ENCODE peak calls at places on chromosomes 12 and 14, in four cellular contexts. N is neuronal stem cell, U is H9, J is mesenchymal stem cell. O is an unnamed sample.

GRCh38 chr14:24990773-24991172 is 59.2 kb downstream of the STXBP6 start:
- DNase-seq in N (no peak), J (no peak), U (no peak), O (no peak)

GRCh38 chr12:51905507-51906438 is 1.5 kb upstream of the ACVRL1 start:
- DNase-seq in N (no peak), J (peak), U (no peak), O (no peak)

GRCh38 chr12:2287151-2287550 is 234.4 kb downstream of the CACNA1C start:
- DNase-seq in J (no peak), N (no peak), U (no peak), O (no peak)

GRCh38 chr14:105528859-105529505 is 2.6 kb downstream of the TMEM121 start:
- DNase-seq in N (no peak), J (no peak), U (no peak), O (no peak)

GRCh38 chr12:11780521-11781101 is 131.1 kb downstream of the ETV6 start:
- DNase-seq in N (no peak), U (no peak), J (no peak), O (no peak)

GRCh38 chr12:71731439-71732356 is 23.0 kb upstream of the RAB21 start:
- DNase-seq in U (peak), J (peak), N (no peak), O (no peak)

GRCh38 chr12:127941332-127941731 is 325.6 kb upstream of the TMEM132C start:
- DNase-seq in J (no peak), N (no peak), U (no peak), O (no peak)

GRCh38 chr12:12095016-12095415 is 24.3 kb downstream of the BCL2L14 start:
- DNase-seq in J (peak), U (no peak), N (no peak), O (no peak)

GRCh38 chr14:104795781-104796681 is 483 bp upstream of the AKT1 start:
- DNase-seq in J (peak), N (no peak), U (no peak), O (no peak)

GRCh38 chr14:81449576-81449975 is 49.5 kb upstream of the STON2 start:
- DNase-seq in J (no peak), N (no peak), U (no peak), O (no peak)

GRCh38 chr14:30572771-30573170 is 13.8 kb downstream of the G2E3 start:
- DNase-seq in N (no peak), J (no peak), U (no peak), O (no peak)

GRCh38 chr12:108570743-108571603 is 8.6 kb downstream of the ISCU start:
- DNase-seq in J (peak), U (no peak), N (no peak), O (no peak)

GRCh38 chr14:59529189-59529588 is 44.9 kb downstream of the JKAMP start:
- DNase-seq in J (no peak), U (no peak), N (no peak), O (no peak)

GRCh38 chr14:73662439-73663056 is 17.8 kb downstream of the DNAL1 start:
- DNase-seq in U (peak), J (peak), N (no peak), O (peak)

GRCh38 chr12:4584281-4584680 is 22.3 kb downstream of the DYRK4 start:
- DNase-seq in U (no peak), N (no peak), J (no peak), O (peak)

GRCh38 chr12:90253674-90254181 is 545.1 kb upstream of the ATP2B1 start:
- DNase-seq in N (no peak), U (peak), J (peak), O (no peak)

GRCh38 chr12:70186436-70186835 is 56.8 kb upstream of the CNOT2 start:
- DNase-seq in J (no peak), U (no peak), N (no peak), O (no peak)

GRCh38 chr14:92780444-92780843 is 13.7 kb upstream of the GOLGA5 start:
- DNase-seq in U (no peak), J (no peak), N (no peak), O (no peak)

GRCh38 chr12:11785722-11786121 is 136.2 kb downstream of the ETV6 start:
- DNase-seq in U (no peak), N (no peak), J (no peak), O (no peak)

GRCh38 chr12:68303850-68304249 is 28.3 kb downstream of the MDM1 start:
- DNase-seq in N (no peak), U (no peak), J (no peak), O (no peak)

GRCh38 chr12:123576611-123577010 is 7.7 kb upstream of the TMED2 start:
- DNase-seq in N (no peak), J (no peak), U (no peak), O (no peak)

GRCh38 chr14:76929927-76930326 is 98.6 kb downstream of the IRF2BPL start:
- DNase-seq in N (no peak), U (no peak), J (peak), O (no peak)

GRCh38 chr14:101192661-101193000 is 289.1 kb upstream of the RTL1 start:
- DNase-seq in J (no peak), N (no peak), U (no peak), O (peak)

GRCh38 chr12:104446646-104447415 is 9.9 kb upstream of the CHST11 start:
- DNase-seq in J (no peak), U (no peak), N (no peak), O (no peak)

GRCh38 chr12:46071769-46072624 is 81.6 kb upstream of the SCAF11 start:
- DNase-seq in J (peak), U (peak), N (peak), O (peak)

GRCh38 chr14:70926187-70926830 is 19.1 kb downstream of the PCNX1 start:
- DNase-seq in N (no peak), U (no peak), J (no peak), O (no peak)

GRCh38 chr12:91630906-91631305 is 448.3 kb upstream of the DCN start:
- DNase-seq in N (no peak), U (no peak), J (no peak), O (no peak)

GRCh38 chr12:109744026-109744425 is 30.4 kb downstream of the FAM222A start:
- DNase-seq in U (no peak), N (no peak), J (no peak), O (no peak)

GRCh38 chr12:132374821-132375445 is 45.5 kb upstream of the GALNT9 start:
- DNase-seq in U (no peak), N (no peak), J (no peak), O (no peak)

GRCh38 chr12:53483225-53483978 is 15.9 kb downstream of the MAP3K12 start:
- DNase-seq in N (no peak), U (no peak), J (no peak), O (no peak)

GRCh38 chr12:21773263-21773741 is 1.2 kb downstream of the KCNJ8 start:
- DNase-seq in J (no peak), N (no peak), U (peak), O (peak)

GRCh38 chr14:35897616-35898111 is 71.5 kb downstream of the BRMS1L start:
- DNase-seq in N (peak), U (peak), J (no peak), O (no peak)

GRCh38 chr14:89443002-89443660 is 26.1 kb upstream of the FOXN3 start:
- DNase-seq in N (no peak), U (no peak), J (no peak), O (no peak)

GRCh38 chr12:20142295-20142694 is 226.0 kb upstream of the PDE3A start:
- DNase-seq in U (no peak), N (no peak), J (peak), O (no peak)

GRCh38 chr12:81296556-81297305 is 218.9 kb downstream of the ACSS3 start:
- DNase-seq in U (no peak), J (peak), N (no peak), O (no peak)

GRCh38 chr12:79452906-79453305 is 237.9 kb downstream of the PAWR start:
- DNase-seq in J (peak), U (no peak), N (no peak), O (no peak)

GRCh38 chr12:71846322-71846940 is 6.9 kb downstream of the TBC1D15 start:
- DNase-seq in N (no peak), J (peak), U (no peak), O (no peak)

GRCh38 chr12:124538194-124539082 is 29.0 kb downstream of the NCOR2 start:
- DNase-seq in J (peak), U (no peak), N (no peak), O (no peak)

DNA sequence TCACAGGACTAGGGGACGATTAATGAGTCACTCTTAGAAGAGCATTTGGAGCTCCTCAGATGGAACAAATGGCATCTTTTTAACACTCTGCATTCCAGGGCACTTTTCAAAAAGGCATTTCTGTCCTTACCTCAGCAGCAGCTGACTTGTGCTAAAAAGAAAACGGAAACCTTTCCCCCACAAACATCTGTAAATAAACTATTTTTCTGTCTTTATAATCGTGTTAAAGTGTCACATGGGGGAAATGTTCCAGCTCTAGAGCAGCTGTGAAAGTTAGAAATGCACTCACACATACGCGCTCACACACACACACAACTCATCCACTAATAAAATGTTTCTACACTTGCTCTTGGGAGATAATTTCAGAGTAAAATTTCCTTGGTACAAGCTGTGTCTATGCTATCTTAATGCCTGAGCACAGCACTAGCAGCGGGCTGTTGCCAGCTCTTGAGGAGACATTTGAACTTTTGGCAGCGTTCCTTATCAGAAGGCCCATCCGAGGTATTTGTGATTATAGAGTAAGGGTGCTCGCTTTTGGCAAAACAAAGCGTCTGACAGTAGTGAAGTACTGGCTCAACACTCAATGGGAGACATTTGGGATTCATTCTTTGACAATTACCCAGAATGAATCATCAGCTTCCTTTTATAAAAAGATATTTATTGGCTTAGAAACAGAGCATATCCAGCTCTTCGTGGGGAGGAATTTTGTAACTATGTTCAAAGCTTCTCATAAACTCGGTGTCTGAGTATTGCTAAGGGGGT is 141.4 kb downstream of the PLXNC1 start:
- DNase-seq in J (peak), U (no peak), N (no peak), O (no peak)
- H2BK12ac ChIP-seq in J (no peak), U (no peak), N (no peak), O (no peak)

GRCh38 chr12:74922642-74923041 is 287.0 kb downstream of the KCNC2 start:
- DNase-seq in J (no peak), N (no peak), U (no peak), O (no peak)

GRCh38 chr12:74922117-74922516 is 287.5 kb downstream of the KCNC2 start:
- DNase-seq in N (no peak), U (no peak), J (no peak), O (no peak)

GRCh38 chr12:74914378-74914777 is 295.3 kb downstream of the KCNC2 start:
- DNase-seq in J (no peak), U (no peak), N (no peak), O (no peak)

GRCh38 chr12:74915718-74916117 is 293.9 kb downstream of the KCNC2 start:
- DNase-seq in N (no peak), J (no peak), U (no peak), O (no peak)

DNA sequence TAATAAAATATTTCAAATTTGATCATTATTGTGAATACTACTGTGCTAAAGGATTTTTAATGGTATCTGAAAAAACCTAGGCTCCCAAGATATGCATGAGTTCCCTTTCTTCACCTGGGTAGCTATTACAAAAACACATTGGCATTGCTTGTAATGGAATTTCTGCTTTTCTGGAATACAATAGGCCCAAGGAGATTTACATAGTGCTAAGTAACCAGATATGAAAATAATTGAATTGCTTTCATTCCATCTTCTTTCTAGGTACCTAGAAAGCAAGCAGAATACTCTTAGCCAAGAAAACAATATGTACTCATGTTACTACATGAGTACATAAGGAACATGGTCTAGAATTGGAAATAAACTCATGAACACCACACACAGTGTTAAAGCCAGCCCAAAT is 291.9 kb downstream of the KCNC2 start:
- DNase-seq in U (no peak), J (no peak), N (no peak), O (no peak)
- H2BK12ac ChIP-seq in U (no peak), J (no peak), N (no peak), O (no peak)

GRCh38 chr14:90815817-90816662 is at the start of gene TTC7B:
- DNase-seq in N (peak), J (peak), U (peak), O (peak)
- H2BK12ac ChIP-seq in N (no peak), J (peak), U (no peak), O (peak)

GRCh38 chr14:68815288-68816182 is 22.7 kb upstream of the ZFP36L1 start:
- DNase-seq in J (no peak), U (no peak), N (no peak), O (no peak)
- H2BK12ac ChIP-seq in J (peak), U (no peak), N (peak), O (peak)

DNA sequence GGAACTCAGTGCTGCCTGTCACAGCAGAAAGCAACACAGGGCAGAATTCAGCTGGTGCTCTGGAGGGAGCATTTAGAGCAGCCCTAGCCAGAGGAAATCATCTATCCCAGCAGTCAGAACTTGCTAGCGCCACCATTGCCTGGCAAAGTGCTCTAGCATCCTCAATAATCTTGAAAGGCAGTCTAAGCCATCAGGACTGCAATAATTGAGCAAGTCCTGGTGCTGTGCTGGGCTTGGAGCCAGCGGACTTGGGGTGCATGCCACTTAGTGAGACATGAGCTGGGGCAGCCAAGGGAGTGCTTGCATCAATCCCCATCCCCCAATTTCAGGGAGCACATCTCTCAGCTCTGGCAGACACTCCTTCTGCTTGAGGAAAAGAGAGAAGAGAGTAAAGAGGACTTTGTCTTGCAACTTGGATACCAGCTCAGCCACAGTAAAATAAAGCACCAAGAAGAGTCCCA is 44.7 kb upstream of the ZDHHC17 start:
- DNase-seq in U (no peak), N (no peak), J (no peak), O (no peak)
- H2BK12ac ChIP-seq in U (no peak), N (no peak), J (peak), O (peak)

GRCh38 chr12:23941780-23942179 is 7.7 kb downstream of the SOX5 start:
- DNase-seq in N (no peak), U (no peak), J (no peak), O (no peak)

GRCh38 chr12:23949212-23950010 is at the start of gene SOX5:
- DNase-seq in N (peak), U (peak), J (peak), O (peak)

GRCh38 chr12:23944067-23944466 is 5.4 kb downstream of the SOX5 start:
- DNase-seq in J (no peak), U (no peak), N (peak), O (no peak)

GRCh38 chr12:23947395-23947794 is 2.1 kb downstream of the SOX5 start:
- DNase-seq in J (no peak), N (no peak), U (no peak), O (no peak)

GRCh38 chr12:23945249-23945648 is 4.2 kb downstream of the SOX5 start:
- DNase-seq in J (no peak), N (no peak), U (no peak), O (no peak)
- H2BK12ac ChIP-seq in J (no peak), N (no peak), U (no peak), O (no peak)

O was measured in H1.